ENCODE peak calls at places on chromosomes 5 and 9, in six cellular contexts. B is HuH-7.5, W is sigmoid colon, F is LHCN-M2, Z is H7, Q is epithelial cell of esophagus. A is an unnamed sample.

GRCh38 chr5:15495026-15495425 is 5.0 kb upstream of the FBXL7 start:
- DNase-seq in Z (no peak), W (no peak), F (peak), Q (no peak), B (no peak), A (no peak)

GRCh38 chr9:135592331-135592590 is 30.7 kb downstream of the PAEP start:
- DNase-seq in W (no peak), Q (no peak), B (no peak), F (no peak), Z (no peak), A (no peak)

GRCh38 chr5:171313481-171314206 is 4.6 kb downstream of the TLX3 start:
- DNase-seq in Q (no peak), W (no peak), Z (peak), F (no peak), B (no peak), A (no peak)

GRCh38 chr5:35815089-35815936 is 41.4 kb upstream of the IL7R start:
- DNase-seq in Z (peak), F (no peak), B (no peak), Q (peak), W (no peak), A (no peak)

GRCh38 chr5:3059488-3059887 is 308.0 kb upstream of the IRX2 start:
- DNase-seq in W (no peak), Q (no peak), B (no peak), Z (no peak), F (no peak), A (no peak)

GRCh38 chr5:57247765-57248164 is 73.9 kb downstream of the GPBP1 start:
- DNase-seq in F (no peak), Q (no peak), Z (no peak), W (no peak), B (no peak), A (no peak)

GRCh38 chr9:3337515-3337914 is 188.3 kb downstream of the RFX3 start:
- DNase-seq in Q (peak), B (no peak), F (peak), W (no peak), Z (no peak), A (no peak)

GRCh38 chr5:143008809-143009521 is 238.8 kb downstream of the ARHGAP26 start:
- DNase-seq in Q (peak), Z (no peak), F (peak), B (no peak), W (no peak), A (peak)

GRCh38 chr5:57841671-57842375 is 359.2 kb upstream of the ACTBL2 start:
- DNase-seq in W (no peak), Q (peak), F (peak), Z (peak), B (no peak), A (peak)

GRCh38 chr5:82298668-82299067 is 20.5 kb upstream of the RPS23 start:
- DNase-seq in B (no peak), F (no peak), Z (no peak), W (no peak), Q (peak), A (no peak)

GRCh38 chr9:128654481-128654880 is 2.2 kb downstream of the DYNC2I2 start:
- DNase-seq in F (no peak), B (no peak), Q (no peak), W (no peak), Z (no peak), A (no peak)

GRCh38 chr9:20507431-20507830 is 114.9 kb downstream of the MLLT3 start:
- DNase-seq in Z (no peak), B (no peak), Q (peak), W (no peak), F (no peak), A (no peak)

GRCh38 chr9:134410078-134410834 is 84.0 kb downstream of the RXRA start:
- DNase-seq in Z (no peak), B (no peak), W (no peak), Q (no peak), F (no peak), A (no peak)

GRCh38 chr9:123400926-123401503 is 45.0 kb downstream of the CRB2 start:
- DNase-seq in F (no peak), B (no peak), W (no peak), Z (no peak), Q (no peak), A (no peak)

GRCh38 chr5:126516133-126516532 is 78.9 kb downstream of the ALDH7A1 start:
- DNase-seq in Z (no peak), Q (peak), W (no peak), B (no peak), F (peak), A (no peak)

GRCh38 chr5:102561894-102562760 is 63.3 kb upstream of the SLCO6A1 start:
- DNase-seq in Z (peak), B (peak), F (peak), W (no peak), Q (peak), A (no peak)

GRCh38 chr9:6759114-6759977 is 1.6 kb downstream of the KDM4C start:
- DNase-seq in W (no peak), Z (no peak), F (peak), B (no peak), Q (peak), A (peak)

GRCh38 chr9:1721219-1721618 is 293.9 kb upstream of the SMARCA2 start:
- DNase-seq in F (no peak), W (no peak), Z (no peak), B (no peak), Q (no peak), A (no peak)

GRCh38 chr5:7576023-7576715 is 180.2 kb downstream of the ADCY2 start:
- DNase-seq in W (peak), Z (no peak), Q (no peak), F (no peak), B (no peak), A (no peak)

GRCh38 chr5:38453506-38453905 is 102.9 kb downstream of the LIFR start:
- DNase-seq in Q (no peak), F (no peak), W (no peak), Z (no peak), B (no peak), A (no peak)

GRCh38 chr9:4548796-4549725 is 58.8 kb downstream of the SLC1A1 start:
- DNase-seq in B (no peak), Q (peak), Z (peak), F (no peak), W (no peak), A (no peak)

GRCh38 chr5:163846512-163846911 is 341.1 kb downstream of the MAT2B start:
- DNase-seq in B (no peak), F (no peak), W (no peak), Z (no peak), Q (peak), A (no peak)

GRCh38 chr5:67808340-67808739 is 407.2 kb upstream of the PIK3R1 start:
- DNase-seq in Q (no peak), Z (no peak), W (no peak), B (no peak), F (peak), A (no peak)

GRCh38 chr5:10524376-10525123 is 39.3 kb upstream of the ANKRD33B start:
- DNase-seq in W (no peak), F (peak), B (no peak), Z (no peak), Q (no peak), A (peak)

GRCh38 chr9:121771418-121771817 is 120.0 kb downstream of the DAB2IP start:
- DNase-seq in B (no peak), F (no peak), Q (no peak), Z (no peak), W (peak), A (no peak)

GRCh38 chr5:103990064-103990463 is 427.5 kb upstream of the NUDT12 start:
- DNase-seq in Z (no peak), W (no peak), F (no peak), Q (no peak), B (no peak), A (no peak)

GRCh38 chr5:154276932-154277331 is 86.4 kb downstream of the GALNT10 start:
- DNase-seq in F (peak), B (no peak), W (peak), Q (no peak), Z (no peak), A (peak)

GRCh38 chr9:17422994-17423680 is 155.7 kb upstream of the SH3GL2 start:
- DNase-seq in W (peak), Z (no peak), Q (peak), B (no peak), F (no peak), A (no peak)